ENCODE peak calls at places on chromosomes 13 and 19, in six cellular contexts. U is activated CD4-positive, alpha-beta T cell treated with anti-CD3 and anti-CD28 coated beads, Interleukin-2, amount 10 ng/mL, durations not matched to agents 7 days and 5 days; R is activated naive CD4-positive, alpha-beta T cell treated with anti-CD3 and anti-CD28 coated beads, Interleukin-2, amount 10 ng/mL, durations not matched to agents 7 days and 5 days; D is activated naive CD8-positive, alpha-beta T cell treated with anti-CD3 and anti-CD28 coated beads for 36 hours; T is EL; E is fibroblast of the aortic adventitia. A is an unnamed sample.

GRCh38 chr19:3458595-3459284 is 21.6 kb downstream of the SMIM24 start:
- DNase-seq in D (no peak), R (no peak), E (no peak), T (no peak), U (no peak), A (no peak)

GRCh38 chr13:112740502-112741131 is 50.8 kb downstream of the ATP11A start:
- DNase-seq in T (peak), U (no peak), D (no peak), R (no peak), E (peak), A (no peak)

GRCh38 chr13:72652681-72653080 is 74.7 kb downstream of the MZT1 start:
- DNase-seq in R (no peak), T (no peak), E (no peak), U (no peak), D (no peak), A (no peak)

GRCh38 chr19:52230685-52231084 is 38.7 kb upstream of the ZNF766 start:
- DNase-seq in T (no peak), D (no peak), R (no peak), E (no peak), U (no peak), A (no peak)

GRCh38 chr19:33720691-33721682 is 75.7 kb upstream of the KCTD15 start:
- DNase-seq in E (no peak), U (no peak), R (no peak), T (no peak), D (no peak), A (no peak)

GRCh38 chr13:50229935-50230334 is 214.7 kb downstream of the KCNRG start:
- DNase-seq in T (peak), U (no peak), E (no peak), R (no peak), D (no peak), A (no peak)

GRCh38 chr13:42970824-42971669 is 21.0 kb downstream of the EPSTI1 start:
- DNase-seq in E (peak), U (peak), R (peak), D (peak), T (peak), A (peak)

GRCh38 chr19:50494186-50495019 is 16.6 kb downstream of the JOSD2 start:
- DNase-seq in U (no peak), E (no peak), R (no peak), D (no peak), T (no peak), A (no peak)

GRCh38 chr13:101514695-101515275 is 62.3 kb downstream of the ITGBL1 start:
- DNase-seq in R (peak), T (peak), D (no peak), E (peak), U (peak), A (peak)

GRCh38 chr19:4358709-4359626 is 15.6 kb downstream of the MPND start:
- DNase-seq in R (no peak), T (no peak), E (no peak), U (no peak), D (no peak), A (no peak)

GRCh38 chr19:11159598-11160001 is 4.0 kb upstream of the SPC24 start:
- DNase-seq in R (no peak), U (no peak), T (no peak), E (no peak), D (no peak), A (no peak)

GRCh38 chr13:24723206-24723605 is 40.8 kb upstream of the RNF17 start:
- DNase-seq in U (no peak), D (no peak), E (no peak), R (no peak), T (no peak), A (no peak)

GRCh38 chr13:48334534-48335127 is 31.1 kb downstream of the RB1 start:
- DNase-seq in U (peak), D (no peak), T (peak), R (no peak), E (peak), A (no peak)

GRCh38 chr13:105936816-105937215 is 598.6 kb downstream of the EFNB2 start:
- DNase-seq in T (no peak), U (no peak), D (no peak), R (no peak), E (no peak), A (no peak)

GRCh38 chr19:35856546-35857149 is at the start of gene KIRREL2:
- DNase-seq in D (peak), E (no peak), U (peak), T (no peak), R (peak), A (peak)

GRCh38 chr19:41957838-41958366 is 1.2 kb downstream of the RABAC1 start:
- DNase-seq in E (peak), D (peak), U (peak), R (peak), T (peak), A (peak)

GRCh38 chr13:105804561-105805190 is 730.8 kb downstream of the EFNB2 start:
- DNase-seq in R (no peak), D (no peak), T (peak), U (no peak), E (peak), A (no peak)

GRCh38 chr13:48580185-48580803 is 47.4 kb upstream of the RCBTB2 start:
- DNase-seq in E (peak), R (peak), U (peak), D (peak), T (peak), A (peak)

GRCh38 chr13:20815469-20815868 is 41.7 kb upstream of the EEF1AKMT1 start:
- DNase-seq in E (peak), R (no peak), D (no peak), T (peak), U (no peak), A (no peak)

GRCh38 chr13:101875717-101876393 is 423.4 kb downstream of the ITGBL1 start:
- DNase-seq in U (no peak), R (no peak), T (peak), D (no peak), E (peak), A (no peak)

GRCh38 chr13:54484166-54484565 is 1455.6 kb downstream of the OLFM4 start:
- DNase-seq in T (no peak), U (no peak), D (no peak), E (no peak), R (no peak), A (no peak)

GRCh38 chr19:53102701-53103140 is 501 bp downstream of the ZNF160 start:
- DNase-seq in R (peak), D (peak), U (peak), E (peak), T (peak), A (peak)

GRCh38 chr13:42660367-42660965 is 86.5 kb downstream of the TNFSF11 start:
- DNase-seq in E (peak), D (no peak), R (no peak), T (peak), U (no peak), A (no peak)

GRCh38 chr19:5288347-5288739 is 52.3 kb downstream of the PTPRS start:
- DNase-seq in E (peak), R (no peak), T (no peak), D (no peak), U (no peak), A (no peak)

GRCh38 chr13:66210677-66211076 is 1019.5 kb downstream of the PCDH9 start:
- DNase-seq in R (no peak), D (no peak), T (peak), E (peak), U (no peak), A (no peak)